ENCODE peak calls at places on chromosomes 13 and 19, in five cellular contexts. One of them, this sample, is unnamed.

GRCh38 chr19:4051175-4052101 is 15.3 kb downstream of the ZBTB7A start:
- DNase-seq in CD4-positive, CD25-positive, alpha-beta regulatory T cell: no peak
- DNase-seq in stimulated activated CD4-positive, alpha-beta T cell treated with anti-CD3 and anti-CD28 coated beads, Interleukin-12 subunit alpha, Interleukin-12 subunit beta, amount 100 ng/mL, for 48 hours: no peak
- DNase-seq in ascending aorta: no peak
- DNase-seq in anterior cingulate cortex: no peak
- DNase-seq in this sample: no peak

GRCh38 chr13:50152224-50152623 is 137.0 kb downstream of the KCNRG start:
- DNase-seq in stimulated activated CD4-positive, alpha-beta T cell treated with anti-CD3 and anti-CD28 coated beads, Interleukin-12 subunit alpha, Interleukin-12 subunit beta, amount 100 ng/mL, for 48 hours: no peak
- DNase-seq in anterior cingulate cortex: no peak
- DNase-seq in CD4-positive, CD25-positive, alpha-beta regulatory T cell: no peak
- DNase-seq in ascending aorta: no peak
- DNase-seq in this sample: no peak

GRCh38 chr19:18961767-18962423 is 20.9 kb upstream of the HOMER3 start:
- DNase-seq in anterior cingulate cortex: no peak
- DNase-seq in CD4-positive, CD25-positive, alpha-beta regulatory T cell: no peak
- DNase-seq in ascending aorta: no peak
- DNase-seq in stimulated activated CD4-positive, alpha-beta T cell treated with anti-CD3 and anti-CD28 coated beads, Interleukin-12 subunit alpha, Interleukin-12 subunit beta, amount 100 ng/mL, for 48 hours: no peak
- DNase-seq in this sample: no peak

GRCh38 chr19:33134571-33135041 is 2.7 kb downstream of the WDR88 start:
- DNase-seq in ascending aorta: no peak
- DNase-seq in anterior cingulate cortex: no peak
- DNase-seq in stimulated activated CD4-positive, alpha-beta T cell treated with anti-CD3 and anti-CD28 coated beads, Interleukin-12 subunit alpha, Interleukin-12 subunit beta, amount 100 ng/mL, for 48 hours: peak; percentile 57
- DNase-seq in CD4-positive, CD25-positive, alpha-beta regulatory T cell: peak; percentile 43
- DNase-seq in this sample: no peak

GRCh38 chr19:15633122-15633521 is 7.6 kb upstream of the CYP4F3 start:
- DNase-seq in anterior cingulate cortex: no peak
- DNase-seq in CD4-positive, CD25-positive, alpha-beta regulatory T cell: no peak
- DNase-seq in ascending aorta: no peak
- DNase-seq in stimulated activated CD4-positive, alpha-beta T cell treated with anti-CD3 and anti-CD28 coated beads, Interleukin-12 subunit alpha, Interleukin-12 subunit beta, amount 100 ng/mL, for 48 hours: no peak
- DNase-seq in this sample: no peak

GRCh38 chr13:26050568-26051230 is 1.1 kb downstream of the SHISA2 start:
- DNase-seq in CD4-positive, CD25-positive, alpha-beta regulatory T cell: no peak
- DNase-seq in ascending aorta: no peak
- DNase-seq in anterior cingulate cortex: no peak
- DNase-seq in stimulated activated CD4-positive, alpha-beta T cell treated with anti-CD3 and anti-CD28 coated beads, Interleukin-12 subunit alpha, Interleukin-12 subunit beta, amount 100 ng/mL, for 48 hours: no peak
- DNase-seq in this sample: peak; percentile 52

GRCh38 chr13:99124695-99125334 is 75.8 kb upstream of the UBAC2 start:
- DNase-seq in ascending aorta: no peak
- DNase-seq in stimulated activated CD4-positive, alpha-beta T cell treated with anti-CD3 and anti-CD28 coated beads, Interleukin-12 subunit alpha, Interleukin-12 subunit beta, amount 100 ng/mL, for 48 hours: no peak
- DNase-seq in CD4-positive, CD25-positive, alpha-beta regulatory T cell: no peak
- DNase-seq in anterior cingulate cortex: no peak
- DNase-seq in this sample: no peak

GRCh38 chr19:45768644-45769053 is 403 bp downstream of the SIX5 start:
- DNase-seq in CD4-positive, CD25-positive, alpha-beta regulatory T cell: peak; percentile 38
- DNase-seq in anterior cingulate cortex: peak; percentile 37
- DNase-seq in ascending aorta: no peak
- DNase-seq in stimulated activated CD4-positive, alpha-beta T cell treated with anti-CD3 and anti-CD28 coated beads, Interleukin-12 subunit alpha, Interleukin-12 subunit beta, amount 100 ng/mL, for 48 hours: no peak
- DNase-seq in this sample: peak; percentile 59

GRCh38 chr13:77820431-77821149 is 98.0 kb downstream of the EDNRB start:
- DNase-seq in CD4-positive, CD25-positive, alpha-beta regulatory T cell: no peak
- DNase-seq in anterior cingulate cortex: no peak
- DNase-seq in stimulated activated CD4-positive, alpha-beta T cell treated with anti-CD3 and anti-CD28 coated beads, Interleukin-12 subunit alpha, Interleukin-12 subunit beta, amount 100 ng/mL, for 48 hours: no peak
- DNase-seq in ascending aorta: no peak
- DNase-seq in this sample: no peak

GRCh38 chr13:86922936-86923335 is 748.2 kb upstream of the SLITRK5 start:
- DNase-seq in ascending aorta: no peak
- DNase-seq in stimulated activated CD4-positive, alpha-beta T cell treated with anti-CD3 and anti-CD28 coated beads, Interleukin-12 subunit alpha, Interleukin-12 subunit beta, amount 100 ng/mL, for 48 hours: no peak
- DNase-seq in anterior cingulate cortex: no peak
- DNase-seq in CD4-positive, CD25-positive, alpha-beta regulatory T cell: no peak
- DNase-seq in this sample: no peak

GRCh38 chr19:18339703-18340102 is 695 bp upstream of the PGPEP1 start:
- DNase-seq in CD4-positive, CD25-positive, alpha-beta regulatory T cell: no peak
- DNase-seq in ascending aorta: no peak
- DNase-seq in stimulated activated CD4-positive, alpha-beta T cell treated with anti-CD3 and anti-CD28 coated beads, Interleukin-12 subunit alpha, Interleukin-12 subunit beta, amount 100 ng/mL, for 48 hours: no peak
- DNase-seq in anterior cingulate cortex: no peak
- DNase-seq in this sample: no peak

GRCh38 chr13:44695520-44695919 is 119.4 kb upstream of the TSC22D1 start:
- DNase-seq in stimulated activated CD4-positive, alpha-beta T cell treated with anti-CD3 and anti-CD28 coated beads, Interleukin-12 subunit alpha, Interleukin-12 subunit beta, amount 100 ng/mL, for 48 hours: no peak
- DNase-seq in CD4-positive, CD25-positive, alpha-beta regulatory T cell: no peak
- DNase-seq in anterior cingulate cortex: no peak
- DNase-seq in ascending aorta: no peak
- DNase-seq in this sample: no peak

GRCh38 chr13:25980255-25980654 is 71.6 kb downstream of the SHISA2 start:
- DNase-seq in ascending aorta: no peak
- DNase-seq in anterior cingulate cortex: no peak
- DNase-seq in stimulated activated CD4-positive, alpha-beta T cell treated with anti-CD3 and anti-CD28 coated beads, Interleukin-12 subunit alpha, Interleukin-12 subunit beta, amount 100 ng/mL, for 48 hours: no peak
- DNase-seq in CD4-positive, CD25-positive, alpha-beta regulatory T cell: no peak
- DNase-seq in this sample: peak; percentile 31

GRCh38 chr13:98420560-98421175 is 156.2 kb downstream of the STK24 start:
- DNase-seq in ascending aorta: no peak
- DNase-seq in CD4-positive, CD25-positive, alpha-beta regulatory T cell: no peak
- DNase-seq in stimulated activated CD4-positive, alpha-beta T cell treated with anti-CD3 and anti-CD28 coated beads, Interleukin-12 subunit alpha, Interleukin-12 subunit beta, amount 100 ng/mL, for 48 hours: no peak
- DNase-seq in anterior cingulate cortex: no peak
- DNase-seq in this sample: no peak

GRCh38 chr19:1210227-1210538 is 4.6 kb downstream of the STK11 start:
- DNase-seq in CD4-positive, CD25-positive, alpha-beta regulatory T cell: no peak
- DNase-seq in stimulated activated CD4-positive, alpha-beta T cell treated with anti-CD3 and anti-CD28 coated beads, Interleukin-12 subunit alpha, Interleukin-12 subunit beta, amount 100 ng/mL, for 48 hours: no peak
- DNase-seq in anterior cingulate cortex: peak; percentile 60
- DNase-seq in ascending aorta: no peak
- DNase-seq in this sample: no peak

GRCh38 chr19:41298327-41298964 is 11.5 kb upstream of the CCDC97 start:
- DNase-seq in stimulated activated CD4-positive, alpha-beta T cell treated with anti-CD3 and anti-CD28 coated beads, Interleukin-12 subunit alpha, Interleukin-12 subunit beta, amount 100 ng/mL, for 48 hours: no peak
- DNase-seq in CD4-positive, CD25-positive, alpha-beta regulatory T cell: no peak
- DNase-seq in anterior cingulate cortex: no peak
- DNase-seq in ascending aorta: peak; percentile 89
- DNase-seq in this sample: peak; percentile 52